ENCODE peak calls at places on chromosome X, in seven cellular contexts. Z is tibial nerve; G is cardiac muscle cell; W is CD8-positive, alpha-beta T cell; U is mammary epithelial cell; O is esophagus squamous epithelium; K is Peyer's patch. J is an unnamed sample.
A peak's percentile ranks its signal among the peaks of the same experiment; 100 is the strongest.

GRCh38 chrX:55026143-55026542 is 4.6 kb downstream of the ALAS2 start:
- DNase-seq in Z (no peak), G (no peak), W (no peak), U (peak; percentile 16), O (no peak), K (no peak), J (no peak)

GRCh38 chrX:123753656-123754350 is 21.0 kb upstream of the THOC2 start:
- DNase-seq in Z (no peak), G (no peak), W (no peak), U (no peak), O (no peak), K (no peak), J (no peak)

GRCh38 chrX:96987228-96987627 is 103.5 kb downstream of the RPA4 start:
- DNase-seq in Z (no peak), G (peak; percentile 30), W (no peak), U (no peak), O (no peak), K (no peak), J (peak; percentile 7)

GRCh38 chrX:130725519-130725918 is 177.5 kb downstream of the ENOX2 start:
- DNase-seq in Z (no peak), G (no peak), W (no peak), U (peak; percentile 33), O (no peak), K (no peak), J (no peak)

GRCh38 chrX:21658746-21659145 is 616 bp upstream of the KLHL34 start:
- DNase-seq in Z (no peak), G (no peak), W (no peak), U (no peak), O (no peak), K (peak; percentile 76), J (no peak)

GRCh38 chrX:41870719-41871151 is 52.6 kb downstream of the CASK start:
- DNase-seq in Z (no peak), G (no peak), W (no peak), U (no peak), O (no peak), K (peak; percentile 67), J (no peak)

GRCh38 chrX:120242807-120243206 is 7.8 kb upstream of the ZBTB33 start:
- DNase-seq in Z (no peak), G (no peak), W (no peak), U (no peak), O (no peak), K (no peak), J (no peak)

GRCh38 chrX:36431819-36432218 is 512.3 kb downstream of the CFAP47 start:
- DNase-seq in Z (no peak), G (peak; percentile 32), W (no peak), U (peak; percentile 14), O (no peak), K (no peak), J (peak; percentile 51)

GRCh38 chrX:120725874-120726273 is 96.0 kb upstream of the C1GALT1C1 start:
- DNase-seq in Z (no peak), G (no peak), W (no peak), U (no peak), O (no peak), K (no peak), J (no peak)

GRCh38 chrX:36898301-36898700 is 109.9 kb upstream of the FAM47C start:
- DNase-seq in Z (no peak), G (no peak), W (no peak), U (peak; percentile 2), O (no peak), K (no peak), J (no peak)

GRCh38 chrX:17082831-17083230 is 136.4 kb downstream of the REPS2 start:
- DNase-seq in Z (no peak), G (no peak), W (no peak), U (peak; percentile 34), O (no peak), K (no peak), J (no peak)

GRCh38 chrX:114675365-114675764 is 91.5 kb downstream of the HTR2C start:
- DNase-seq in Z (no peak), G (no peak), W (no peak), U (no peak), O (no peak), K (no peak), J (no peak)

GRCh38 chrX:139831017-139831416 is 101.8 kb downstream of the ATP11C start:
- DNase-seq in Z (no peak), G (peak; percentile 9), W (no peak), U (no peak), O (no peak), K (no peak), J (no peak)

GRCh38 chrX:153829799-153830631 is at the start of gene PDZD4:
- DNase-seq in Z (no peak), G (no peak), W (no peak), U (no peak), O (no peak), K (no peak), J (no peak)
- H3K27ac ChIP-seq in Z (peak within 1 kb of the TSS; percentile 73), G (no peak within 1 kb of the TSS), W (no peak within 1 kb of the TSS), U (no peak within 1 kb of the TSS), O (no peak within 1 kb of the TSS), K (no peak within 1 kb of the TSS), J (no peak within 1 kb of the TSS)

GRCh38 chrX:78595901-78596502 is 63.1 kb downstream of the RTL3 start:
- DNase-seq in Z (no peak), G (peak; percentile 44), W (no peak), U (no peak), O (no peak), K (no peak), J (no peak)
- TF ChIP-seq CTCF in Z (no peak), G (peak; percentile 37), W (no peak), U (no peak), O (no peak), K (no peak), J (peak; percentile 53)

DNA sequence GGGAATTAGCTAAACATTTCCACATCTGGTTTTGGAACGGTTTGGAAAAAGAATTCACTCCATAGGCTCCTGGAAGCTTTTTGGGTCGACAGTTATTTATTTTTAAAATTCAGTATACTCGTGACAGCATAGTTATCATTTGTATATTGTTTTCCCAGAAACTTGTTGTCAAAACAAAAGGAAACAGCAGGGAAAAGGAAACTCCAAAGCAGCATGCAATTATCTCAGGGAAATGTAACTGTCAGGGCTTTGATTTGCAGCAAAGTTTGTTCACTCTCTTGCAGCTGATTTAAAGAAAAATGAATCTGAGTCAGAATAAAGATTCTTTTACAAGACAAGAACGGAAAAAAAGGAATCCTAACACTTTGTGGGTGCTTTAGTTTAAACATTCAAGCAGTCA is 86.4 kb downstream of the PLAC1 start:
- DNase-seq in Z (no peak), G (peak; percentile 21), W (no peak), U (no peak), O (no peak), K (no peak), J (no peak)
- H3K4me3 ChIP-seq in Z (no peak overlapping the region), G (no peak overlapping the region), W (no peak overlapping the region), U (no peak overlapping the region), O (no peak overlapping the region), K (no peak overlapping the region), J (no peak overlapping the region)

GRCh38 chrX:9926002-9926401 is 41.2 kb upstream of the CLDN34 start:
- DNase-seq in Z (no peak), G (no peak), W (no peak), U (no peak), O (no peak), K (no peak), J (no peak)

GRCh38 chrX:9923357-9923756 is 43.8 kb upstream of the CLDN34 start:
- DNase-seq in Z (no peak), G (no peak), W (no peak), U (no peak), O (no peak), K (no peak), J (no peak)

GRCh38 chrX:9927638-9928037 is 39.5 kb upstream of the CLDN34 start:
- DNase-seq in Z (no peak), G (no peak), W (no peak), U (no peak), O (no peak), K (no peak), J (no peak)

GRCh38 chrX:9928083-9928482 is 39.1 kb upstream of the CLDN34 start:
- DNase-seq in Z (no peak), G (no peak), W (no peak), U (no peak), O (no peak), K (no peak), J (no peak)
- H3K27ac ChIP-seq in Z (no peak overlapping the region), G (peak overlapping the region; percentile 42), W (no peak overlapping the region), U (no peak overlapping the region), O (no peak overlapping the region), K (no peak overlapping the region), J (no peak overlapping the region)

DNA sequence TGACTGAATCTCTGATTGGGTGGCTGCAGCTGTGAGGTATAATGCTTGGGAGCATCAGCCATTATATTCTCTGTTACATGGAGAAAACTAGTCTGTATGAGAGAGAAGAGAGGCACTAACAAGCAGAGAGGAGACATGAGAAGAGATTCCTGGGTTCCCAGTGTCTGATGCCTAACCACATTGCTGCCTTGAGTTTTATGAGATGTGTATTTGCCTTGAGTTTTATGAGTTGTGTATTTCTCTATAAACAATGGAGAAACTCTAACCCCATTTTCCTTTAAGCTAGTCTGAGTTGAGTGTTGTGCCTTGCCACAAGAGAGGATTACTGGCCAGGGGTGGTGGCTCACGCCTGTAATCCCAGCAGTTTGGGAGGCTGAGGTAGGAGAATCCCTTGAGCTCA is 208.1 kb downstream of the BCOR start:
- DNase-seq in Z (no peak), G (no peak), W (no peak), U (no peak), O (no peak), K (no peak), J (no peak)
- TF ChIP-seq CTCF in Z (no peak), G (no peak), W (no peak), U (no peak), O (no peak), K (no peak), J (no peak)

DNA sequence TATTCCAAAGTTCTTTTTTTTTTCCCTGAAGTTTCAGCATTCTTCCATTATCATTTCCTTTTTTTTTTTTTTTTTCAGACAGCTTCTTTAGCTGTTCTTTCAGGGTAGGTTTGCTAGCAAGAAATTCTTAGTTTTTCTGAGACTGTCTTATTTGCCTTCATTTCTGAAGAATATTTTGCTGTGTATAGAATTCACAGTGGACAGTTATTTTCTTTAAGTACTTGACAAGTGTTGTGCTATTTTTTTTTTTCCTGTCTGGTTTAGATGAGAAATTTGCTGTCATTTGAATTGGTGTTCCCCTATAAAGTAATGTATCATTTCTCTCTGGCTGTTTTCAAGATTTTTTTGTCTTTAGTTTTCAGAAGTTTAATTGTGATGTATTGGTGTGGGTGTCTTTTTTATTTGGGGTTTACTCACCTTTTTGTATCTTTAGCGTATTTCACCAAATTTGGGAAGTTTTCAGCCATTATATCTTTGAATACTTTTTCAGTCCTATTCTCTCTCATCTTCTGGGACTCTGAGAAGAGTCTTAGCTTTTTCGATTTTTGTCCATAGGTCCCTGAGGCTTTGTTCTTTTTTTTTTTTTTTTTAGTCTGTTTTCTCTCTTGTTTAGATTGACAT is 23.7 kb downstream of the KDM6A start:
- DNase-seq in Z (no peak), G (no peak), W (no peak), U (no peak), O (no peak), K (no peak), J (no peak)
- H3K4me3 ChIP-seq in Z (no peak overlapping the region), G (no peak overlapping the region), W (no peak overlapping the region), U (no peak overlapping the region), O (no peak overlapping the region), K (no peak overlapping the region), J (no peak overlapping the region)

J was measured in brain microvascular endothelial cell.